ENCODE peak calls at places on chromosome 15, in nine cellular contexts. K is activated naive CD8-positive, alpha-beta T cell treated with anti-CD3 and anti-CD28 coated beads, Interleukin-2, amount 50 U/mL, for 16 hours; I is endodermal cell; N is nephron progenitor cell; E is EH; A is T-helper 9 cell; L is A549; Z is right cardiac atrium; D is NCI-H1417. O is an unnamed sample.

GRCh38 chr15:61116830-61117229 is 112.3 kb downstream of the RORA start:
- DNase-seq in K (no peak), I (no peak), N (no peak), E (no peak), A (no peak), L (no peak), Z (no peak), D (peak), O (no peak)

GRCh38 chr15:44427756-44428724 is 611 bp downstream of the CTDSPL2 start:
- DNase-seq in K (no peak), I (no peak), N (peak), E (peak), A (no peak), L (peak), Z (no peak), D (peak), O (peak)

GRCh38 chr15:43235536-43235935 is 14.7 kb upstream of the EPB42 start:
- DNase-seq in K (no peak), I (no peak), N (no peak), E (no peak), A (no peak), L (no peak), Z (no peak), D (no peak), O (no peak)

GRCh38 chr15:78149805-78150751 is 916 bp downstream of the IDH3A start:
- DNase-seq in K (no peak), I (peak), N (no peak), E (no peak), A (no peak), L (peak), Z (no peak), D (peak), O (no peak)

GRCh38 chr15:99414755-99415731 is 150.7 kb upstream of the MEF2A start:
- DNase-seq in K (no peak), I (peak), N (no peak), E (no peak), A (no peak), L (no peak), Z (peak), D (no peak), O (peak)

GRCh38 chr15:35209838-35210237 is 124.7 kb upstream of the NANOGP8 start:
- DNase-seq in K (no peak), I (no peak), N (no peak), E (no peak), A (no peak), L (no peak), Z (no peak), D (no peak), O (no peak)

GRCh38 chr15:47742334-47742733 is 25.0 kb downstream of the SEMA6D start:
- DNase-seq in K (no peak), I (no peak), N (no peak), E (no peak), A (no peak), L (no peak), Z (no peak), D (no peak), O (no peak)

GRCh38 chr15:59918994-59919951 is 84.8 kb upstream of the FOXB1 start:
- DNase-seq in K (no peak), I (no peak), N (no peak), E (peak), A (no peak), L (peak), Z (no peak), D (no peak), O (peak)

GRCh38 chr15:90161946-90162345 is 39.2 kb upstream of the SEMA4B start:
- DNase-seq in K (no peak), I (no peak), N (no peak), E (no peak), A (no peak), L (no peak), Z (no peak), D (no peak), O (no peak)

GRCh38 chr15:78317145-78317836 is 17.9 kb upstream of the SKIC8 start:
- DNase-seq in K (no peak), I (peak), N (no peak), E (peak), A (no peak), L (no peak), Z (no peak), D (no peak), O (peak)

GRCh38 chr15:52021128-52021671 is 2.2 kb downstream of the MAPK6 start:
- DNase-seq in K (peak), I (no peak), N (peak), E (peak), A (peak), L (peak), Z (no peak), D (no peak), O (peak)

GRCh38 chr15:61227269-61228024 is 1.7 kb downstream of the RORA start:
- DNase-seq in K (no peak), I (peak), N (peak), E (peak), A (no peak), L (peak), Z (peak), D (peak), O (peak)

GRCh38 chr15:42832577-42832976 is 88.0 kb downstream of the TTBK2 start:
- DNase-seq in K (no peak), I (no peak), N (no peak), E (peak), A (no peak), L (peak), Z (no peak), D (no peak), O (peak)

O was measured in fibroblast of lung.